ENCODE peak calls at places on chromosomes 2 and 18, in seven cellular contexts. G, N, R, Z, Q, D and X are unnamed samples.

GRCh38 chr18:79394438-79395307 is 1.1 kb upstream of the NFATC1 start:
- DNase-seq in G (no peak), N (peak; percentile 59), R (no peak), Z (peak; percentile 62), Q (peak; percentile 63), D (no peak), X (peak; percentile 56)

GRCh38 chr18:47420130-47420529 is 168.7 kb upstream of the SKOR2 start:
- DNase-seq in G (no peak), N (no peak), R (no peak), Z (no peak), Q (no peak), D (no peak), X (no peak)

GRCh38 chr18:69567813-69568488 is 167.3 kb downstream of the DOK6 start:
- DNase-seq in G (no peak), N (peak; percentile 19), R (peak; percentile 63), Z (no peak), Q (no peak), D (no peak), X (peak; percentile 15)

GRCh38 chr2:208595386-208596275 is 189.0 kb downstream of the PTH2R start:
- DNase-seq in G (no peak), N (no peak), R (no peak), Z (no peak), Q (peak; percentile 52), D (no peak), X (peak; percentile 28)

GRCh38 chr2:168116448-168116847 is 130.9 kb downstream of the STK39 start:
- DNase-seq in G (no peak), N (no peak), R (peak; percentile 31), Z (no peak), Q (no peak), D (no peak), X (no peak)

GRCh38 chr2:237968048-237968862 is 1.4 kb downstream of the UBE2F start:
- DNase-seq in G (peak; percentile 73), N (peak; percentile 17), R (peak; percentile 35), Z (peak; percentile 41), Q (peak; percentile 70), D (peak; percentile 32), X (peak; percentile 85)

GRCh38 chr18:65746936-65747335 is 3.9 kb upstream of the CDH7 start:
- DNase-seq in G (no peak), N (no peak), R (no peak), Z (no peak), Q (no peak), D (no peak), X (no peak)

GRCh38 chr2:104332733-104333132 is 521.2 kb upstream of the POU3F3 start:
- DNase-seq in G (no peak), N (no peak), R (no peak), Z (no peak), Q (no peak), D (no peak), X (no peak)

GRCh38 chr18:48467231-48467630 is 58.0 kb upstream of the ZBTB7C start:
- DNase-seq in G (no peak), N (no peak), R (no peak), Z (no peak), Q (no peak), D (no peak), X (no peak)

GRCh38 chr2:241947004-241947350 is 77.4 kb downstream of the RTP5 start:
- DNase-seq in G (no peak), N (no peak), R (no peak), Z (no peak), Q (peak; percentile 43), D (no peak), X (no peak)

GRCh38 chr2:84931384-84931821 is 25.9 kb downstream of the TMSB10 start:
- DNase-seq in G (no peak), N (no peak), R (no peak), Z (no peak), Q (peak; percentile 29), D (no peak), X (no peak)

GRCh38 chr2:239787651-239788050 is 237.5 kb downstream of the NDUFA10 start:
- DNase-seq in G (no peak), N (no peak), R (no peak), Z (no peak), Q (peak; percentile 18), D (no peak), X (no peak)

GRCh38 chr2:140203347-140203746 is 1423.2 kb upstream of the NXPH2 start:
- DNase-seq in G (no peak), N (no peak), R (no peak), Z (no peak), Q (no peak), D (no peak), X (no peak)

GRCh38 chr2:88442061-88442460 is 10.4 kb downstream of the FOXI3 start:
- DNase-seq in G (no peak), N (no peak), R (no peak), Z (no peak), Q (no peak), D (no peak), X (no peak)

GRCh38 chr18:38312532-38312931 is 746.9 kb upstream of the CELF4 start:
- DNase-seq in G (no peak), N (no peak), R (no peak), Z (no peak), Q (no peak), D (no peak), X (no peak)

GRCh38 chr2:160941290-160941846 is 218.9 kb upstream of the TANK start:
- DNase-seq in G (no peak), N (no peak), R (no peak), Z (no peak), Q (no peak), D (no peak), X (no peak)

GRCh38 chr2:160940699-160941098 is 219.5 kb upstream of the TANK start:
- DNase-seq in G (peak; percentile 56), N (no peak), R (no peak), Z (no peak), Q (no peak), D (no peak), X (no peak)

GRCh38 chr2:160942505-160943125 is 217.6 kb upstream of the TANK start:
- DNase-seq in G (no peak), N (no peak), R (no peak), Z (no peak), Q (no peak), D (no peak), X (no peak)

GRCh38 chr2:160943429-160943828 is 216.8 kb upstream of the TANK start:
- DNase-seq in G (no peak), N (no peak), R (no peak), Z (no peak), Q (no peak), D (no peak), X (no peak)

GRCh38 chr2:160940271-160940670 is 220.0 kb upstream of the TANK start:
- DNase-seq in G (no peak), N (no peak), R (no peak), Z (no peak), Q (no peak), D (no peak), X (no peak)
- TF ChIP-seq POLR2A in G (no peak), N (no peak), R (no peak), Z (no peak), Q (no peak), D (no peak), X (no peak)

GRCh38 chr2:157439792-157440186 is 4.1 kb downstream of the CYTIP start:
- DNase-seq in G (no peak), N (no peak), R (no peak), Z (no peak), Q (peak; percentile 67), D (no peak), X (no peak)
- TF ChIP-seq POLR2A in G (no peak), N (no peak), R (no peak), Z (no peak), Q (no peak), D (no peak), X (no peak)

GRCh38 chr2:24343225-24343882 is 17.0 kb downstream of the ITSN2 start:
- DNase-seq in G (no peak), N (peak; percentile 42), R (no peak), Z (no peak), Q (no peak), D (no peak), X (no peak)

GRCh38 chr2:24339856-24340262 is 20.5 kb downstream of the ITSN2 start:
- DNase-seq in G (no peak), N (no peak), R (peak; percentile 55), Z (no peak), Q (no peak), D (no peak), X (no peak)

GRCh38 chr2:24337958-24338357 is 22.4 kb downstream of the ITSN2 start:
- DNase-seq in G (no peak), N (peak; percentile 63), R (no peak), Z (no peak), Q (no peak), D (no peak), X (peak; percentile 53)

GRCh38 chr2:24345937-24346336 is 14.4 kb downstream of the ITSN2 start:
- DNase-seq in G (no peak), N (no peak), R (peak; percentile 38), Z (no peak), Q (no peak), D (no peak), X (peak; percentile 58)

DNA sequence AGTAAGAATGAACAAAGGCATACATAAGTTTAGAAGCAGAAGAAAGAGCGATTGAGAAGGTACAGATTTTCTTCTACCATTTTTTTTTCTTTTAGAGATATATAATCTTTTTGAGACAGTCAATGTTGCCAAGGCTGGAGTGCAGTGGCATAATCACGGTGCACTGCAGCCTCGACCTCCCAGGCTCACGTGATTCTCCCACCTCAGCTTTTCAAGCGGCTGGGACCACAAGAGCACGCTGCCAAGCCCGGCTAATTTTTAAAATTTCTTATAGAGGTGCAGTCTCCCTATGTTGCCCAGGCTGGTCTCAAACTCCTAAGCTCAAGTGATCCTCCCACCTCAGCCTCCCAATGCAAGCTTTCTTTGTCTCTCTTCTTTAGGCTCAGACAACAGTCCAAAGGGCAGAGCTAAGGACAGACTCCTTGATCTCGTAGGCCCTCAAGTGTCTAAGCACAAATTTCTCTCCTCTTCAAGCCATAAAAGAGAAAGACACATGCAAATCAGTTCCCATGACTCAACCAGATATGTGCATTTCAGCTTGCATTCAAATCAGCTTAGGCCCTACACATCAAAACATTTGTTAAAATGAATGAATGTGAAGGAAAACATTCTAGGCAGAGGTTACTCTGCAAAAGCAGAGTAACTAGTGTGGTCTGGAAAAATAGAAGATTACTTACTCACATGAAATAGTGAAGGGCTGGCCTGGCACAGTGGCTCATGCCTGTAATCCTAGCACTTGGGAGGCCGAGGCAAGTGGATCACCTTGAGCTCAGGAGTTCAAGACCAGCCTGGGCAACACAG is 18.0 kb downstream of the ITSN2 start:
- DNase-seq in G (no peak), N (no peak), R (no peak), Z (no peak), Q (no peak), D (no peak), X (no peak)
- TF ChIP-seq POLR2A in G (no peak), N (no peak), R (no peak), Z (no peak), Q (no peak), D (no peak), X (no peak)

GRCh38 chr2:158457092-158457825 is 507 bp downstream of the PKP4 start:
- DNase-seq in G (peak; percentile 74), N (no peak), R (peak; percentile 40), Z (peak; percentile 65), Q (peak; percentile 70), D (peak; percentile 63), X (peak; percentile 86)

GRCh38 chr2:158457826-158458616 is 1.3 kb downstream of the PKP4 start:
- DNase-seq in G (peak; percentile 94), N (peak; percentile 74), R (peak; percentile 95), Z (peak; percentile 60), Q (peak; percentile 90), D (no peak), X (peak; percentile 80)

GRCh38 chr2:158458617-158458920 is 1.8 kb downstream of the PKP4 start:
- DNase-seq in G (no peak), N (no peak), R (peak; percentile 30), Z (no peak), Q (no peak), D (no peak), X (peak; percentile 51)

GRCh38 chr2:158459161-158460003 is 2.6 kb downstream of the PKP4 start:
- DNase-seq in G (no peak), N (peak; percentile 52), R (peak; percentile 20), Z (no peak), Q (no peak), D (no peak), X (no peak)

GRCh38 chr2:158456309-158457066 is at the start of the genes CCDC148 and PKP4:
- DNase-seq in G (peak; percentile 94), N (peak; percentile 94), R (peak; percentile 94), Z (peak; percentile 91), Q (peak; percentile 95), D (peak; percentile 90), X (peak; percentile 92)
- TF ChIP-seq POLR2A in G (peak; percentile 91), N (no peak), R (no peak), Z (peak; percentile 59), Q (peak; percentile 47), D (peak; percentile 21), X (peak; percentile 36)